ENCODE peak calls at places on chromosomes 11 and 22, in ten cellular contexts. S is iPS DF 6.9, U is activated T-helper 1 cell treated with Interleukin-2 at 50 U/mL for 16 hours, Y is endothelial cell, I is NT2/D1, M is AG09319, T is fibroblast of the conjunctiva, Z is memory B cell, V is coronary artery, W is Peyer's patch. E is an unnamed sample.

GRCh38 chr11:57314221-57314973 is 10.4 kb downstream of the TNKS1BP1 start:
- DNase-seq in U (no peak), M (no peak), Z (no peak), I (no peak), S (no peak), W (no peak), Y (no peak), T (no peak), V (no peak), E (no peak)

GRCh38 chr22:33853200-33854097 is 66.8 kb downstream of the LARGE1 start:
- DNase-seq in M (peak), Z (peak), W (peak), S (no peak), U (no peak), I (no peak), Y (no peak), V (no peak), T (peak), E (no peak)

GRCh38 chr22:44179196-44179988 is 1.3 kb upstream of the PARVG start:
- DNase-seq in M (no peak), I (no peak), W (no peak), Y (no peak), U (no peak), V (no peak), S (no peak), T (no peak), Z (no peak), E (no peak)

GRCh38 chr11:47616726-47617416 is 22.7 kb upstream of the C1QTNF4 start:
- DNase-seq in S (peak), Y (peak), T (peak), V (no peak), U (no peak), Z (no peak), I (no peak), M (peak), W (peak), E (peak)

GRCh38 chr11:64655901-64656601 is 65.0 kb downstream of the SLC22A12 start:
- DNase-seq in M (no peak), W (no peak), I (no peak), Z (no peak), T (no peak), Y (no peak), V (no peak), U (no peak), S (no peak), E (no peak)

GRCh38 chr22:46586531-46587011 is 33.6 kb upstream of the GRAMD4 start:
- DNase-seq in T (no peak), V (no peak), S (no peak), I (no peak), Y (no peak), M (no peak), Z (no peak), U (no peak), W (peak), E (no peak)

GRCh38 chr11:47566166-47566546 is 757 bp downstream of the PTPMT1 start:
- DNase-seq in T (no peak), Y (no peak), U (no peak), I (no peak), Z (no peak), S (no peak), M (no peak), V (no peak), W (peak), E (no peak)

GRCh38 chr11:117134431-117134830 is 9.7 kb upstream of the PAFAH1B2 start:
- DNase-seq in U (no peak), T (no peak), Z (no peak), Y (no peak), I (no peak), M (no peak), S (no peak), V (no peak), W (no peak), E (no peak)

GRCh38 chr22:27462190-27462589 is 339.4 kb downstream of the MN1 start:
- DNase-seq in V (no peak), T (no peak), S (no peak), W (no peak), U (no peak), Y (no peak), M (no peak), I (no peak), Z (no peak), E (no peak)

GRCh38 chr11:96259053-96259837 is 83.8 kb downstream of the MAML2 start:
- DNase-seq in Y (no peak), Z (no peak), S (no peak), M (no peak), V (no peak), T (peak), I (no peak), W (no peak), U (no peak), E (peak)

GRCh38 chr11:35619030-35619753 is 932 bp downstream of the FJX1 start:
- DNase-seq in Y (peak), V (no peak), M (no peak), I (no peak), T (peak), W (peak), Z (peak), S (no peak), U (no peak), E (no peak)

GRCh38 chr11:128551641-128552335 is 35.6 kb downstream of the ETS1 start:
- DNase-seq in Z (peak), I (no peak), T (no peak), M (no peak), Y (no peak), V (no peak), S (no peak), W (peak), U (no peak), E (no peak)